ENCODE peak calls at places on chromosomes 4 and X, in ten cellular contexts. R is dorsolateral prefrontal cortex; I is stimulated activated naive CD4-positive, alpha-beta T cell; A is activated CD4-positive, alpha-beta T cell treated with anti-CD3 and anti-CD28 coated beads, Interleukin-2, amount 50 U/mL, for 48 hours; Q is kidney glomerular epithelial cell; Z is lower lobe of right lung; B is MG63; V is cardiac fibroblast; P is osteocyte; C is NCI-H1092. E is an unnamed sample.
A peak's percentile ranks its signal among the peaks of the same experiment; 100 is the strongest.

GRCh38 chr4:168880811-168881595 is 129.1 kb downstream of the CBR4 start:
- DNase-seq in B (no peak), I (no peak), R (no peak), V (no peak), Z (no peak), Q (no peak), P (no peak), C (no peak), A (no peak), E (no peak)

GRCh38 chrX:124641737-124642491 is 295.6 kb downstream of the SH2D1A start:
- DNase-seq in R (no peak), A (no peak), I (no peak), B (no peak), P (no peak), C (no peak), V (no peak), Z (no peak), Q (no peak), E (no peak)

GRCh38 chr4:157221895-157222763 is 1.6 kb downstream of the GRIA2 start:
- DNase-seq in I (no peak), A (no peak), B (peak; percentile 44), R (peak; percentile 61), Q (no peak), P (no peak), Z (no peak), V (no peak), C (peak; percentile 18), E (no peak)

GRCh38 chr4:6905501-6905900 is 4.1 kb upstream of the TBC1D14 start:
- DNase-seq in I (no peak), Q (no peak), V (no peak), B (no peak), P (no peak), Z (no peak), A (no peak), C (peak; percentile 73), R (peak; percentile 44), E (no peak)

GRCh38 chr4:16914208-16914607 is 15.8 kb upstream of the LDB2 start:
- DNase-seq in A (no peak), Q (no peak), P (no peak), I (no peak), R (no peak), C (no peak), B (peak; percentile 19), V (peak; percentile 72), Z (no peak), E (no peak)

GRCh38 chr4:159101983-159102622 is 776 bp upstream of the RAPGEF2 start:
- DNase-seq in A (no peak), B (no peak), V (peak; percentile 17), C (no peak), Z (no peak), P (no peak), R (peak; percentile 14), I (no peak), Q (no peak), E (no peak)

GRCh38 chr4:20126906-20127305 is 124.8 kb upstream of the SLIT2 start:
- DNase-seq in Z (no peak), P (no peak), R (no peak), V (no peak), I (no peak), C (no peak), A (no peak), Q (peak; percentile 16), B (no peak), E (no peak)

GRCh38 chr4:793941-794621 is 31.8 kb downstream of the CPLX1 start:
- DNase-seq in P (no peak), Z (peak; percentile 14), C (no peak), V (no peak), Q (no peak), R (peak; percentile 49), I (no peak), B (no peak), A (no peak), E (peak; percentile 20)

GRCh38 chr4:107710493-107711459 is 9.3 kb downstream of the PAPSS1 start:
- DNase-seq in R (no peak), A (no peak), V (peak; percentile 22), Q (peak; percentile 13), P (no peak), C (no peak), Z (no peak), B (no peak), I (no peak), E (no peak)

GRCh38 chr4:122489061-122489460 is 32.5 kb upstream of the IL2 start:
- DNase-seq in R (no peak), C (no peak), A (no peak), V (no peak), Z (no peak), B (no peak), P (no peak), Q (no peak), I (no peak), E (no peak)

GRCh38 chrX:105190252-105190853 is 30.1 kb downstream of the TEX13A start:
- DNase-seq in R (no peak), V (peak; percentile 40), A (no peak), P (no peak), Q (peak; percentile 19), I (no peak), Z (no peak), C (no peak), B (no peak), E (peak; percentile 29)

GRCh38 chr4:54041100-54041499 is 23.3 kb downstream of the CHIC2 start:
- DNase-seq in P (no peak), C (no peak), B (no peak), A (no peak), Q (no peak), I (peak; percentile 7), Z (no peak), V (no peak), R (no peak), E (no peak)

GRCh38 chr4:74934016-74934821 is 1.3 kb downstream of the PARM1 start:
- DNase-seq in V (peak; percentile 26), R (no peak), I (no peak), C (no peak), Z (peak; percentile 79), Q (no peak), B (peak; percentile 10), A (no peak), P (no peak), E (peak; percentile 14)